ENCODE peak calls at places on chromosomes 4 and X, in ten cellular contexts. W is thoracic aorta; I is GM19239; Q is stimulated activated CD8-positive, alpha-beta memory T cell treated with anti-CD3 and anti-CD28 coated beads, Interleukin-12 subunit alpha, Interleukin-12 subunit beta, amount 100 ng/mL, for 4 hours; S is M059J; L is D341Med; O is frontal cortex; V is amniotic stem cell; F is RWPE2; H is lung. T is an unnamed sample.

GRCh38 chr4:74018771-74019170 is 19.7 kb downstream of the CXCL3 start:
- DNase-seq in O (no peak), S (no peak), F (no peak), I (no peak), L (no peak), Q (no peak), H (no peak), W (no peak), V (no peak), T (no peak)

GRCh38 chr4:88878624-88879023 is 178.4 kb downstream of the FAM13A start:
- DNase-seq in L (no peak), W (no peak), F (no peak), I (no peak), O (no peak), H (no peak), V (no peak), S (no peak), Q (no peak), T (no peak)

GRCh38 chr4:152118108-152118507 is 357.3 kb upstream of the GATB start:
- DNase-seq in H (no peak), F (no peak), W (no peak), V (no peak), Q (no peak), L (no peak), S (no peak), O (no peak), I (no peak), T (no peak)

GRCh38 chrX:47145408-47146120 is 543 bp downstream of the RBM10 start:
- DNase-seq in I (no peak), L (peak; percentile 48), W (no peak), V (no peak), S (peak; percentile 4), H (no peak), O (no peak), Q (no peak), F (no peak), T (no peak)

GRCh38 chr4:74768857-74769525 is 25.3 kb downstream of the BTC start:
- DNase-seq in Q (no peak), L (no peak), V (no peak), I (no peak), O (no peak), W (no peak), S (peak; percentile 57), F (no peak), H (no peak), T (peak; percentile 68)

GRCh38 chr4:163911891-163912290 is 417.4 kb downstream of the TMA16 start:
- DNase-seq in H (no peak), S (peak; percentile 29), O (no peak), I (no peak), W (no peak), F (no peak), Q (no peak), V (no peak), L (no peak), T (no peak)

GRCh38 chr4:13599159-13599558 is 28.4 kb downstream of the BOD1L1 start:
- DNase-seq in W (no peak), L (peak; percentile 41), F (no peak), Q (no peak), S (no peak), I (no peak), V (no peak), H (no peak), O (no peak), T (no peak)

GRCh38 chr4:89284828-89285227 is 22.8 kb downstream of the GPRIN3 start:
- DNase-seq in V (no peak), F (no peak), L (no peak), I (no peak), H (no peak), W (no peak), Q (no peak), O (no peak), S (peak; percentile 37), T (no peak)

GRCh38 chr4:915041-915474 is 17.1 kb downstream of the GAK start:
- DNase-seq in I (no peak), S (no peak), Q (no peak), H (no peak), L (no peak), W (no peak), V (no peak), O (no peak), F (peak; percentile 38), T (no peak)

GRCh38 chr4:150316332-150317205 is 238.3 kb downstream of the DCLK2 start:
- DNase-seq in L (no peak), S (no peak), F (no peak), H (no peak), V (no peak), Q (no peak), O (no peak), W (no peak), I (no peak), T (peak; percentile 55)

GRCh38 chr4:95250544-95251137 is 298.1 kb downstream of the UNC5C start:
- DNase-seq in V (no peak), L (no peak), Q (no peak), F (no peak), S (peak; percentile 65), W (no peak), I (no peak), O (no peak), H (no peak), T (no peak)

T was measured in foreskin fibroblast.